ENCODE peak calls at places on chromosome 16, in eight cellular contexts. Z is NCI-H510A, N is NCI-H1092, L is D341Med, O is NCI-H1694 treated with DMSO at 0.1 percent for 48 hours, H is Daoy, G is NCI-H1048, U is mesothelial cell of epicardium. R is an unnamed sample.

GRCh38 chr16:48537909-48538745 is 71.9 kb downstream of the N4BP1 start:
- DNase-seq in N (no peak), Z (no peak), U (no peak), L (no peak), G (no peak), H (peak; percentile 19), O (no peak), R (no peak)

GRCh38 chr16:11614587-11615175 is 28.0 kb upstream of the LITAF start:
- DNase-seq in N (no peak), H (peak; percentile 18), G (no peak), O (no peak), L (no peak), U (no peak), Z (no peak), R (no peak)

GRCh38 chr16:30585022-30585399 is 486 bp downstream of the ZNF785 start:
- DNase-seq in H (no peak), N (peak; percentile 14), O (no peak), L (no peak), G (no peak), Z (peak; percentile 37), U (no peak), R (no peak)

GRCh38 chr16:71775949-71776348 is 32.7 kb downstream of the AP1G1 start:
- DNase-seq in G (no peak), H (no peak), O (no peak), U (no peak), Z (no peak), N (no peak), L (no peak), R (no peak)

GRCh38 chr16:35746281-35746962 is 2287.0 kb downstream of the TP53TG3F start:
- DNase-seq in G (no peak), Z (no peak), U (no peak), N (no peak), O (no peak), H (no peak), L (no peak), R (no peak)

GRCh38 chr16:85162478-85163277 is 50.4 kb upstream of the CIBAR2 start:
- DNase-seq in N (no peak), U (no peak), L (no peak), O (peak; percentile 73), H (peak; percentile 81), Z (no peak), G (no peak), R (no peak)

GRCh38 chr16:69311533-69312388 is 611 bp downstream of the VPS4A start:
- DNase-seq in O (no peak), L (peak; percentile 68), Z (no peak), H (peak; percentile 33), G (no peak), U (no peak), N (peak; percentile 33), R (no peak)

GRCh38 chr16:50704245-50704644 is 10.8 kb downstream of the NOD2 start:
- DNase-seq in O (no peak), N (no peak), U (no peak), H (no peak), G (no peak), Z (no peak), L (no peak), R (no peak)

GRCh38 chr16:16025214-16025968 is 76.0 kb downstream of the ABCC1 start:
- DNase-seq in G (no peak), H (peak; percentile 95), U (no peak), N (no peak), O (no peak), Z (no peak), L (no peak), R (no peak)

GRCh38 chr16:4534151-4534790 is 4.3 kb downstream of the CDIP1 start:
- DNase-seq in H (no peak), O (no peak), U (no peak), N (no peak), Z (no peak), L (no peak), G (no peak), R (no peak)

GRCh38 chr16:57092786-57093301 is 461 bp downstream of the CPNE2 start:
- DNase-seq in L (peak; percentile 88), H (peak; percentile 28), U (no peak), G (no peak), N (no peak), O (peak; percentile 44), Z (no peak), R (no peak)

GRCh38 chr16:31700200-31700529 is 172.5 kb downstream of the AHSP start:
- DNase-seq in O (peak; percentile 49), H (no peak), N (no peak), G (no peak), L (peak; percentile 89), U (no peak), Z (peak; percentile 96), R (no peak)

GRCh38 chr16:24580665-24581064 is 41.3 kb downstream of the RBBP6 start:
- DNase-seq in O (peak; percentile 1), N (no peak), G (no peak), U (no peak), H (no peak), Z (no peak), L (no peak), R (peak; percentile 18)

GRCh38 chr16:29968205-29968604 is 5.5 kb upstream of the TAOK2 start:
- DNase-seq in O (no peak), G (no peak), L (no peak), H (no peak), N (no peak), U (no peak), Z (no peak), R (no peak)

GRCh38 chr16:84922351-84923135 is 88.8 kb downstream of the ZDHHC7 start:
- DNase-seq in U (no peak), H (no peak), N (peak; percentile 77), Z (no peak), L (no peak), G (no peak), O (peak; percentile 66), R (no peak)

GRCh38 chr16:14399397-14400284 is 230.4 kb downstream of the PARN start:
- DNase-seq in L (no peak), Z (no peak), N (no peak), U (no peak), O (no peak), H (peak; percentile 80), G (no peak), R (no peak)

GRCh38 chr16:11410382-11411058 is 65.3 kb downstream of the RMI2 start:
- DNase-seq in U (no peak), Z (no peak), G (no peak), L (no peak), H (peak; percentile 19), O (peak; percentile 84), N (no peak), R (no peak)

GRCh38 chr16:84737658-84738057 is 37.9 kb downstream of the USP10 start:
- DNase-seq in G (no peak), N (no peak), H (no peak), O (no peak), U (no peak), L (no peak), Z (peak; percentile 73), R (no peak)